ENCODE peak calls at places on chromosomes 12 and 14, in six cellular contexts. N is mucosa of gallbladder; J is KBM-7; Q is activated CD8-positive, alpha-beta T cell treated with anti-CD3 and anti-CD28 coated beads, Interleukin-2, amount 10 ng/mL, durations not matched to agents 7 days and 5 days; C is GM04504; O is stimulated activated CD8-positive, alpha-beta memory T cell treated with anti-CD3 and anti-CD28 coated beads, Interleukin-15, amount 100 ng/mL, for 4 hours. B is an unnamed sample.
A peak's percentile ranks its signal among the peaks of the same experiment; 100 is the strongest.

GRCh38 chr12:64216239-64216638 is 5.9 kb downstream of the KICS2 start:
- DNase-seq in C (no peak), N (no peak), J (no peak), Q (no peak), O (no peak), B (no peak)

GRCh38 chr12:531951-532585 is 72.3 kb downstream of the B4GALNT3 start:
- DNase-seq in C (no peak), J (no peak), N (no peak), O (no peak), Q (no peak), B (no peak)

GRCh38 chr12:64625243-64626077 is 15.2 kb downstream of the RASSF3 start:
- DNase-seq in J (peak; percentile 90), N (peak; percentile 83), C (no peak), Q (peak; percentile 23), O (no peak), B (no peak)

GRCh38 chr12:106445981-106446380 is 88.4 kb downstream of the POLR3B start:
- DNase-seq in O (no peak), N (no peak), C (no peak), Q (no peak), J (no peak), B (no peak)

GRCh38 chr12:116123511-116124258 is 153.8 kb downstream of the MED13L start:
- DNase-seq in O (no peak), C (no peak), J (peak; percentile 65), N (no peak), Q (no peak), B (no peak)

GRCh38 chr12:89686311-89686710 is 22.3 kb downstream of the ATP2B1 start:
- DNase-seq in C (no peak), J (no peak), O (no peak), Q (no peak), N (no peak), B (no peak)

GRCh38 chr12:76891609-76892008 is 12.8 kb upstream of the CSRP2 start:
- DNase-seq in O (no peak), Q (no peak), C (no peak), N (no peak), J (no peak), B (no peak)

GRCh38 chr12:96255077-96255476 is 60.9 kb downstream of the ELK3 start:
- DNase-seq in Q (no peak), O (no peak), C (peak; percentile 82), J (no peak), N (peak; percentile 48), B (no peak)

GRCh38 chr14:92794961-92795360 is 856 bp downstream of the GOLGA5 start:
- DNase-seq in N (no peak), Q (no peak), O (no peak), J (no peak), C (no peak), B (no peak)

GRCh38 chr14:102717211-102717610 is 60.0 kb upstream of the TRAF3 start:
- DNase-seq in C (no peak), J (peak; percentile 67), N (no peak), O (no peak), Q (no peak), B (no peak)

GRCh38 chr14:94380225-94381148 is 7.9 kb downstream of the SERPINA1 start:
- DNase-seq in J (no peak), C (no peak), Q (no peak), O (no peak), N (no peak), B (no peak)

GRCh38 chr14:21917699-21918436 is 244.2 kb upstream of the OR4E1 start:
- DNase-seq in C (no peak), J (peak; percentile 39), O (no peak), N (peak; percentile 56), Q (peak; percentile 84), B (peak; percentile 26)

GRCh38 chr14:81176224-81176623 is 44.5 kb downstream of the GTF2A1 start:
- DNase-seq in C (no peak), N (no peak), O (no peak), Q (no peak), J (peak; percentile 27), B (no peak)

GRCh38 chr14:96125536-96125935 is 79.1 kb upstream of the BDKRB2 start:
- DNase-seq in O (no peak), N (peak; percentile 52), J (no peak), Q (no peak), C (no peak), B (no peak)

GRCh38 chr14:91185721-91186120 is 58.8 kb downstream of the GPR68 start:
- DNase-seq in O (no peak), N (no peak), Q (no peak), C (peak; percentile 24), J (no peak), B (no peak)

GRCh38 chr12:53218551-53219114 is 11.6 kb upstream of the ITGB7 start:
- DNase-seq in Q (no peak), O (no peak), J (no peak), C (no peak), N (no peak), B (no peak)

GRCh38 chr12:113463746-113464743 is 7.6 kb downstream of the LHX5 start:
- DNase-seq in J (no peak), Q (no peak), N (no peak), O (no peak), C (no peak), B (no peak)

GRCh38 chr14:22657861-22658260 is 13.7 kb upstream of the OR6J1 start:
- DNase-seq in C (no peak), O (no peak), N (peak; percentile 29), Q (no peak), J (peak; percentile 47), B (no peak)

GRCh38 chr12:131261906-131262305 is 308.2 kb downstream of the ADGRD1 start:
- DNase-seq in O (no peak), J (no peak), Q (no peak), C (no peak), N (no peak), B (no peak)

GRCh38 chr12:51884676-51885229 is 3.1 kb upstream of the ANKRD33 start:
- DNase-seq in N (no peak), C (no peak), J (no peak), O (no peak), Q (no peak), B (no peak)